ENCODE peak calls at places on chromosomes 16 and 17, in nine cellular contexts. One of them, this sample, is unnamed.

GRCh38 chr16:77784441-77785356 is 3.7 kb upstream of the VAT1L start:
- DNase-seq in lung: no peak
- DNase-seq in esophagus squamous epithelium: no peak
- DNase-seq in heart right ventricle: no peak
- DNase-seq in WTC11: no peak
- DNase-seq in BE2C: no peak
- DNase-seq in GM12865: no peak
- DNase-seq in GM10248: no peak
- DNase-seq in neural crest cell: no peak
- DNase-seq in this sample: no peak

GRCh38 chr17:49482144-49482817 is 12.8 kb upstream of the NGFR start:
- DNase-seq in GM12865: no peak
- DNase-seq in WTC11: no peak
- DNase-seq in esophagus squamous epithelium: no peak
- DNase-seq in neural crest cell: no peak
- DNase-seq in heart right ventricle: no peak
- DNase-seq in BE2C: no peak
- DNase-seq in GM10248: no peak
- DNase-seq in lung: no peak
- DNase-seq in this sample: no peak

GRCh38 chr16:10828851-10829331 is 10.3 kb upstream of the TVP23A start:
- DNase-seq in WTC11: no peak
- DNase-seq in GM10248: no peak
- DNase-seq in lung: peak
- DNase-seq in heart right ventricle: peak
- DNase-seq in BE2C: peak
- DNase-seq in GM12865: no peak
- DNase-seq in neural crest cell: no peak
- DNase-seq in esophagus squamous epithelium: no peak
- DNase-seq in this sample: peak

GRCh38 chr16:70453891-70454220 is 539 bp upstream of the FCSK start:
- DNase-seq in WTC11: no peak
- DNase-seq in heart right ventricle: no peak
- DNase-seq in neural crest cell: peak
- DNase-seq in GM10248: no peak
- DNase-seq in lung: no peak
- DNase-seq in GM12865: no peak
- DNase-seq in esophagus squamous epithelium: no peak
- DNase-seq in BE2C: peak
- DNase-seq in this sample: no peak

GRCh38 chr17:76000016-76000754 is 470 bp upstream of the CDK3 start:
- DNase-seq in esophagus squamous epithelium: no peak
- DNase-seq in WTC11: peak
- DNase-seq in BE2C: peak
- DNase-seq in GM10248: peak
- DNase-seq in heart right ventricle: no peak
- DNase-seq in lung: no peak
- DNase-seq in GM12865: peak
- DNase-seq in neural crest cell: peak
- DNase-seq in this sample: no peak

GRCh38 chr16:31182391-31182790 is 2.5 kb downstream of the FUS start:
- DNase-seq in BE2C: no peak
- DNase-seq in heart right ventricle: no peak
- DNase-seq in GM10248: no peak
- DNase-seq in esophagus squamous epithelium: no peak
- DNase-seq in GM12865: no peak
- DNase-seq in neural crest cell: no peak
- DNase-seq in lung: no peak
- DNase-seq in WTC11: no peak
- DNase-seq in this sample: no peak

GRCh38 chr17:48055531-48056245 is 7.5 kb downstream of the NFE2L1 start:
- DNase-seq in BE2C: peak
- DNase-seq in heart right ventricle: no peak
- DNase-seq in WTC11: peak
- DNase-seq in esophagus squamous epithelium: no peak
- DNase-seq in neural crest cell: no peak
- DNase-seq in lung: no peak
- DNase-seq in GM10248: peak
- DNase-seq in GM12865: peak
- DNase-seq in this sample: no peak

GRCh38 chr16:47581114-47581513 is 120.0 kb downstream of the PHKB start:
- DNase-seq in GM10248: no peak
- DNase-seq in heart right ventricle: no peak
- DNase-seq in BE2C: no peak
- DNase-seq in neural crest cell: no peak
- DNase-seq in lung: no peak
- DNase-seq in WTC11: no peak
- DNase-seq in GM12865: no peak
- DNase-seq in esophagus squamous epithelium: no peak
- DNase-seq in this sample: no peak

GRCh38 chr16:87515475-87516330 is 22.9 kb upstream of the ZCCHC14 start:
- DNase-seq in BE2C: no peak
- DNase-seq in GM12865: no peak
- DNase-seq in lung: no peak
- DNase-seq in GM10248: no peak
- DNase-seq in heart right ventricle: no peak
- DNase-seq in neural crest cell: no peak
- DNase-seq in WTC11: no peak
- DNase-seq in esophagus squamous epithelium: no peak
- DNase-seq in this sample: no peak

GRCh38 chr16:87850009-87851006 is 19.0 kb downstream of the SLC7A5 start:
- DNase-seq in GM10248: peak
- DNase-seq in WTC11: peak
- DNase-seq in neural crest cell: peak
- DNase-seq in BE2C: peak
- DNase-seq in heart right ventricle: peak
- DNase-seq in GM12865: peak
- DNase-seq in lung: peak
- DNase-seq in esophagus squamous epithelium: no peak
- DNase-seq in this sample: peak

GRCh38 chr17:31571124-31571892 is 179.8 kb downstream of the RAB11FIP4 start:
- DNase-seq in neural crest cell: no peak
- DNase-seq in GM12865: no peak
- DNase-seq in heart right ventricle: peak
- DNase-seq in esophagus squamous epithelium: no peak
- DNase-seq in lung: peak
- DNase-seq in BE2C: no peak
- DNase-seq in WTC11: no peak
- DNase-seq in GM10248: no peak
- DNase-seq in this sample: peak

GRCh38 chr16:17318200-17318599 is 152.6 kb downstream of the XYLT1 start:
- DNase-seq in lung: no peak
- DNase-seq in BE2C: no peak
- DNase-seq in GM10248: no peak
- DNase-seq in WTC11: no peak
- DNase-seq in heart right ventricle: no peak
- DNase-seq in esophagus squamous epithelium: no peak
- DNase-seq in neural crest cell: no peak
- DNase-seq in GM12865: no peak
- DNase-seq in this sample: no peak

GRCh38 chr17:62981933-62982332 is 15.9 kb downstream of the TANC2 start:
- DNase-seq in GM10248: no peak
- DNase-seq in esophagus squamous epithelium: no peak
- DNase-seq in neural crest cell: no peak
- DNase-seq in GM12865: no peak
- DNase-seq in heart right ventricle: no peak
- DNase-seq in BE2C: no peak
- DNase-seq in WTC11: no peak
- DNase-seq in lung: no peak
- DNase-seq in this sample: no peak

GRCh38 chr17:49387374-49388289 is 25.6 kb upstream of the ZNF652 start:
- DNase-seq in BE2C: no peak
- DNase-seq in neural crest cell: no peak
- DNase-seq in lung: no peak
- DNase-seq in esophagus squamous epithelium: no peak
- DNase-seq in WTC11: no peak
- DNase-seq in GM12865: peak
- DNase-seq in GM10248: no peak
- DNase-seq in heart right ventricle: no peak
- DNase-seq in this sample: no peak

GRCh38 chr17:50176559-50177471 is 11.0 kb downstream of the SGCA start:
- DNase-seq in WTC11: no peak
- DNase-seq in GM12865: no peak
- DNase-seq in GM10248: no peak
- DNase-seq in neural crest cell: no peak
- DNase-seq in heart right ventricle: peak
- DNase-seq in lung: no peak
- DNase-seq in BE2C: no peak
- DNase-seq in esophagus squamous epithelium: no peak
- DNase-seq in this sample: no peak

GRCh38 chr17:80970044-80970761 is 21.4 kb upstream of the CHMP6 start:
- DNase-seq in BE2C: peak
- DNase-seq in neural crest cell: no peak
- DNase-seq in WTC11: peak
- DNase-seq in GM10248: peak
- DNase-seq in esophagus squamous epithelium: no peak
- DNase-seq in GM12865: peak
- DNase-seq in lung: no peak
- DNase-seq in heart right ventricle: peak
- DNase-seq in this sample: no peak
- TF ChIP-seq CTCF in BE2C: peak
- TF ChIP-seq CTCF in neural crest cell: peak
- TF ChIP-seq CTCF in WTC11: no peak
- TF ChIP-seq CTCF in GM10248: peak
- TF ChIP-seq CTCF in esophagus squamous epithelium: no peak
- TF ChIP-seq CTCF in GM12865: peak
- TF ChIP-seq CTCF in lung: no peak
- TF ChIP-seq CTCF in heart right ventricle: peak
- TF ChIP-seq CTCF in this sample: peak

DNA sequence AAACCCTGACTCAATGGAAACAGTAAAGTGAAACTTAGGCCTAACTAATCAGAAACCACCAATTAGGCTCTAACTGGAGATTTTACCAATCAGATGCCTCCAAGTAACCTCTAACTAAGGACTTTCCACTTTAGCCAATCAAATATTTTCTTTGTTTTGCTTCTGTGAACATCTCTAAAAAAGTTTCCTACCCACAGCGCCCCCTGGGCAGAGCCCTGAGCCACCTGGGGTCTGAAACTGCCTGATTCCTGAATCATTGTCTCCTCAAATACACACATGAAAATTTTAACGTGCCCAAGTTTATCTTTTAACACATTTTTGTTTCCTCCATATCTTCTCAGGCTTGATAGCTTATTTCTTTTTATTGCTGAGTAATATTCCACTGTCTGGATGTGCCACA is 19.0 kb downstream of the ADAD2 start:
- DNase-seq in lung: no peak
- DNase-seq in neural crest cell: no peak
- DNase-seq in esophagus squamous epithelium: no peak
- DNase-seq in heart right ventricle: no peak
- DNase-seq in WTC11: no peak
- DNase-seq in GM12865: no peak
- DNase-seq in BE2C: no peak
- DNase-seq in GM10248: no peak
- DNase-seq in this sample: no peak
- TF ChIP-seq CTCF in lung: no peak
- TF ChIP-seq CTCF in neural crest cell: no peak
- TF ChIP-seq CTCF in esophagus squamous epithelium: no peak
- TF ChIP-seq CTCF in heart right ventricle: no peak
- TF ChIP-seq CTCF in WTC11: no peak
- TF ChIP-seq CTCF in GM12865: no peak
- TF ChIP-seq CTCF in BE2C: no peak
- TF ChIP-seq CTCF in GM10248: no peak
- TF ChIP-seq CTCF in this sample: no peak

GRCh38 chr16:375927-376816 is 5.6 kb downstream of the PGAP6 start:
- DNase-seq in neural crest cell: no peak
- DNase-seq in GM12865: no peak
- DNase-seq in lung: no peak
- DNase-seq in esophagus squamous epithelium: no peak
- DNase-seq in GM10248: no peak
- DNase-seq in heart right ventricle: peak
- DNase-seq in WTC11: no peak
- DNase-seq in BE2C: no peak
- DNase-seq in this sample: no peak

GRCh38 chr16:375212-375611 is 4.9 kb upstream of the MRPL28 start:
- DNase-seq in neural crest cell: no peak
- DNase-seq in GM12865: no peak
- DNase-seq in WTC11: no peak
- DNase-seq in BE2C: no peak
- DNase-seq in esophagus squamous epithelium: no peak
- DNase-seq in lung: no peak
- DNase-seq in GM10248: no peak
- DNase-seq in heart right ventricle: no peak
- DNase-seq in this sample: no peak

GRCh38 chr16:373020-373598 is 2.8 kb upstream of the MRPL28 start:
- DNase-seq in esophagus squamous epithelium: no peak
- DNase-seq in WTC11: no peak
- DNase-seq in BE2C: no peak
- DNase-seq in GM10248: no peak
- DNase-seq in heart right ventricle: no peak
- DNase-seq in GM12865: no peak
- DNase-seq in neural crest cell: no peak
- DNase-seq in lung: no peak
- DNase-seq in this sample: no peak

GRCh38 chr16:373848-374615 is 3.7 kb upstream of the MRPL28 start:
- DNase-seq in WTC11: no peak
- DNase-seq in heart right ventricle: no peak
- DNase-seq in lung: no peak
- DNase-seq in esophagus squamous epithelium: no peak
- DNase-seq in BE2C: no peak
- DNase-seq in GM10248: no peak
- DNase-seq in neural crest cell: no peak
- DNase-seq in GM12865: no peak
- DNase-seq in this sample: no peak

GRCh38 chr16:374616-374926 is 4.2 kb upstream of the MRPL28 start:
- DNase-seq in WTC11: no peak
- DNase-seq in BE2C: no peak
- DNase-seq in GM12865: no peak
- DNase-seq in GM10248: no peak
- DNase-seq in neural crest cell: no peak
- DNase-seq in heart right ventricle: no peak
- DNase-seq in esophagus squamous epithelium: no peak
- DNase-seq in lung: no peak
- DNase-seq in this sample: no peak
- TF ChIP-seq CTCF in WTC11: no peak
- TF ChIP-seq CTCF in BE2C: no peak
- TF ChIP-seq CTCF in GM12865: no peak
- TF ChIP-seq CTCF in GM10248: no peak
- TF ChIP-seq CTCF in neural crest cell: no peak
- TF ChIP-seq CTCF in heart right ventricle: no peak
- TF ChIP-seq CTCF in esophagus squamous epithelium: no peak
- TF ChIP-seq CTCF in lung: no peak
- TF ChIP-seq CTCF in this sample: no peak

GRCh38 chr17:72657467-72658317 is 434.8 kb downstream of the SLC39A11 start:
- DNase-seq in neural crest cell: no peak
- DNase-seq in BE2C: no peak
- DNase-seq in esophagus squamous epithelium: no peak
- DNase-seq in GM10248: no peak
- DNase-seq in lung: no peak
- DNase-seq in heart right ventricle: no peak
- DNase-seq in GM12865: peak
- DNase-seq in WTC11: peak
- DNase-seq in this sample: no peak
- TF ChIP-seq CTCF in neural crest cell: no peak
- TF ChIP-seq CTCF in BE2C: peak
- TF ChIP-seq CTCF in esophagus squamous epithelium: no peak
- TF ChIP-seq CTCF in GM10248: peak
- TF ChIP-seq CTCF in lung: no peak
- TF ChIP-seq CTCF in heart right ventricle: no peak
- TF ChIP-seq CTCF in GM12865: no peak
- TF ChIP-seq CTCF in WTC11: no peak
- TF ChIP-seq CTCF in this sample: no peak

GRCh38 chr17:44733753-44734152 is 25.0 kb upstream of the ADAM11 start:
- DNase-seq in BE2C: peak
- DNase-seq in lung: no peak
- DNase-seq in heart right ventricle: no peak
- DNase-seq in GM12865: no peak
- DNase-seq in esophagus squamous epithelium: no peak
- DNase-seq in WTC11: peak
- DNase-seq in neural crest cell: no peak
- DNase-seq in GM10248: no peak
- DNase-seq in this sample: no peak
- TF ChIP-seq CTCF in BE2C: peak
- TF ChIP-seq CTCF in lung: no peak
- TF ChIP-seq CTCF in heart right ventricle: peak
- TF ChIP-seq CTCF in GM12865: no peak
- TF ChIP-seq CTCF in esophagus squamous epithelium: no peak
- TF ChIP-seq CTCF in WTC11: peak
- TF ChIP-seq CTCF in neural crest cell: peak
- TF ChIP-seq CTCF in GM10248: peak
- TF ChIP-seq CTCF in this sample: no peak